ENCODE peak calls at places on chromosomes 13 and 19, in four cellular contexts. One of them, this sample, is unnamed.

GRCh38 chr19:30340724-30341595 is 31.2 kb upstream of the ZNF536 start:
- DNase-seq in HepG2: no peak
- DNase-seq in K562: no peak
- DNase-seq in GM12878: no peak
- DNase-seq in this sample: no peak

GRCh38 chr13:78630509-78630908 is 27.2 kb upstream of the POU4F1 start:
- DNase-seq in GM12878: no peak
- DNase-seq in K562: no peak
- DNase-seq in HepG2: no peak
- DNase-seq in this sample: no peak

GRCh38 chr19:16654151-16654550 is 5.8 kb downstream of the SMIM7 start:
- DNase-seq in K562: no peak
- DNase-seq in GM12878: no peak
- DNase-seq in HepG2: peak
- DNase-seq in this sample: peak

GRCh38 chr13:101916108-101916757 is 463.8 kb downstream of the ITGBL1 start:
- DNase-seq in GM12878: no peak
- DNase-seq in HepG2: no peak
- DNase-seq in K562: peak
- DNase-seq in this sample: peak

GRCh38 chr13:23554000-23554399 is 16.2 kb upstream of the TNFRSF19 start:
- DNase-seq in K562: no peak
- DNase-seq in HepG2: no peak
- DNase-seq in GM12878: no peak
- DNase-seq in this sample: no peak

GRCh38 chr19:42657551-42657950 is 62.8 kb upstream of the CEACAM8 start:
- DNase-seq in GM12878: no peak
- DNase-seq in K562: no peak
- DNase-seq in HepG2: no peak
- DNase-seq in this sample: no peak

GRCh38 chr13:95564091-95564490 is 11.6 kb downstream of the CLDN10 start:
- DNase-seq in HepG2: no peak
- DNase-seq in K562: no peak
- DNase-seq in GM12878: no peak
- DNase-seq in this sample: no peak

GRCh38 chr19:57664269-57665127 is 4.2 kb upstream of the ZSCAN4 start:
- DNase-seq in K562: peak
- DNase-seq in HepG2: peak
- DNase-seq in GM12878: no peak
- DNase-seq in this sample: peak

GRCh38 chr19:8654591-8655339 is 24.3 kb downstream of the NFILZ start:
- DNase-seq in K562: peak
- DNase-seq in GM12878: no peak
- DNase-seq in HepG2: no peak
- DNase-seq in this sample: peak

GRCh38 chr13:30529085-30529815 is 63.5 kb upstream of the HMGB1 start:
- DNase-seq in HepG2: no peak
- DNase-seq in K562: no peak
- DNase-seq in GM12878: peak
- DNase-seq in this sample: no peak

GRCh38 chr19:9883231-9883758 is 48.2 kb downstream of the PIN1 start:
- DNase-seq in HepG2: no peak
- DNase-seq in GM12878: no peak
- DNase-seq in K562: no peak
- DNase-seq in this sample: peak

GRCh38 chr19:902446-903226 is 9.4 kb downstream of the RNU6-9 start:
- DNase-seq in GM12878: no peak
- DNase-seq in K562: no peak
- DNase-seq in HepG2: no peak
- DNase-seq in this sample: no peak

GRCh38 chr19:4066176-4066606 is 508 bp downstream of the ZBTB7A start:
- DNase-seq in GM12878: no peak
- DNase-seq in K562: no peak
- DNase-seq in HepG2: no peak
- DNase-seq in this sample: no peak

GRCh38 chr19:6267552-6268381 is 12.0 kb downstream of the MLLT1 start:
- DNase-seq in HepG2: no peak
- DNase-seq in K562: no peak
- DNase-seq in GM12878: no peak
- DNase-seq in this sample: no peak

GRCh38 chr13:30607908-30608307 is 9.8 kb upstream of the USPL1 start:
- DNase-seq in K562: no peak
- DNase-seq in GM12878: peak
- DNase-seq in HepG2: no peak
- DNase-seq in this sample: no peak

GRCh38 chr13:105466376-105466775 is 1069.1 kb downstream of the EFNB2 start:
- DNase-seq in GM12878: no peak
- DNase-seq in K562: no peak
- DNase-seq in HepG2: no peak
- DNase-seq in this sample: no peak

GRCh38 chr19:7149956-7150705 is 80.6 kb downstream of the ZNF557 start:
- DNase-seq in GM12878: no peak
- DNase-seq in HepG2: no peak
- DNase-seq in K562: no peak
- DNase-seq in this sample: peak

GRCh38 chr19:12985049-12985776 is 10.1 kb upstream of the NFIX start:
- DNase-seq in GM12878: no peak
- DNase-seq in HepG2: peak
- DNase-seq in K562: peak
- DNase-seq in this sample: no peak

GRCh38 chr19:406121-406711 is 2.7 kb downstream of the C2CD4C start:
- DNase-seq in HepG2: no peak
- DNase-seq in GM12878: no peak
- DNase-seq in K562: no peak
- DNase-seq in this sample: no peak

GRCh38 chr19:17948967-17949930 is 16.4 kb downstream of the CCDC124 start:
- DNase-seq in HepG2: no peak
- DNase-seq in K562: no peak
- DNase-seq in GM12878: no peak
- DNase-seq in this sample: no peak

GRCh38 chr19:49363265-49364082 is at the start of gene DKKL1:
- DNase-seq in GM12878: peak
- DNase-seq in HepG2: peak
- DNase-seq in K562: peak
- DNase-seq in this sample: peak

GRCh38 chr19:40191836-40192646 is 815 bp downstream of the MAP3K10 start:
- DNase-seq in HepG2: no peak
- DNase-seq in K562: peak
- DNase-seq in GM12878: no peak
- DNase-seq in this sample: peak

GRCh38 chr19:18439025-18439909 is 1.3 kb upstream of the ISYNA1 start:
- DNase-seq in K562: peak
- DNase-seq in HepG2: peak
- DNase-seq in GM12878: no peak
- DNase-seq in this sample: peak

GRCh38 chr13:73933795-73934194 is 200.4 kb downstream of the KLF12 start:
- DNase-seq in K562: no peak
- DNase-seq in GM12878: no peak
- DNase-seq in HepG2: no peak
- DNase-seq in this sample: no peak
- H3K4me2 ChIP-seq in K562: no peak
- H3K4me2 ChIP-seq in GM12878: no peak
- H3K4me2 ChIP-seq in HepG2: no peak
- H3K4me2 ChIP-seq in this sample: no peak

DNA sequence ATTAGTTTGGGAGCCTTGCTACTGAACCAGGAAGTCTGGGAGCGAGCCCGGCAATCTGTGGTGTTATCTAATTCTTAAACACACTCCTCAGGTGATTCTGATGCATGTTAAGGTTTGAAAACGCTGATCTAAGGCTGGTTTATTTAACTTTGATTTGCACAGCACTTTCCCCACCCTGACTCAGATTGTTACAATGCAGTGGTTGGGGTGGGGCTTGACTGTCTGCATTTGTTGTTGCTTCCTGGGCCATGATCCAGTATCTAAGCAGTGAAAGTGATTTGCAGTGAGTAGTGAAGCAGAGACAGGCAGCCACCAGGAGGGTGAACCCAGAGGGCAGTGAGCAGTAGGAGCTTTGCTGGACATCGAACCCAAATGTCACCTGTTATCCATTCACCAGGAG is 81.6 kb upstream of the ARGLU1 start:
- DNase-seq in GM12878: no peak
- DNase-seq in HepG2: no peak
- DNase-seq in K562: no peak
- DNase-seq in this sample: no peak
- TF ChIP-seq CREB1 in GM12878: no peak
- TF ChIP-seq CREB1 in HepG2: no peak
- TF ChIP-seq CREB1 in K562: no peak
- TF ChIP-seq CREB1 in this sample: no peak

DNA sequence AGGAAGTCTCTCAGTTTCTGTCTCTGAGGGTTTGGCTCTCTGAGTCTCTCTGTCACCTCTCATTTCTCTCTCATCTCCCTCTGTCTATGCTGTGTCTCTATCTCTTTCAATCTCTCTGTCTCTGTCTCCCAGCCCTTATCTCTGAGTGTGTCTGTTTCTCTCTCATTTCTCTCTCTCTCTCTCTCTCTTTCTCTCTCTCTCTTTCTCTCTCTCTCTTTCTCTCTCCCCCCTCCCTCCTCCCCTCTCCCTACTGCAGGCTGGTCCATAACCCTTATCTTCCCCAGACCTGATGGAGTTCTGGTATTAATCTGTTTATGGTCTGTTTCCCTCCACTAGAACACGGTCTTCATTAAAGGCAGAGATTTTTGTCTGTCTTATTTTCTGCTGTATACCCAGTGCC is 1.3 kb upstream of the PVR start:
- DNase-seq in K562: no peak
- DNase-seq in HepG2: no peak
- DNase-seq in GM12878: no peak
- DNase-seq in this sample: no peak
- H3K4me2 ChIP-seq in K562: no peak
- H3K4me2 ChIP-seq in HepG2: no peak
- H3K4me2 ChIP-seq in GM12878: no peak
- H3K4me2 ChIP-seq in this sample: no peak

GRCh38 chr13:112828082-112828699 is 138.4 kb downstream of the ATP11A start:
- DNase-seq in GM12878: no peak
- DNase-seq in HepG2: no peak
- DNase-seq in K562: no peak
- DNase-seq in this sample: peak
- TF ChIP-seq CREB1 in GM12878: no peak
- TF ChIP-seq CREB1 in HepG2: no peak
- TF ChIP-seq CREB1 in K562: no peak
- TF ChIP-seq CREB1 in this sample: no peak

DNA sequence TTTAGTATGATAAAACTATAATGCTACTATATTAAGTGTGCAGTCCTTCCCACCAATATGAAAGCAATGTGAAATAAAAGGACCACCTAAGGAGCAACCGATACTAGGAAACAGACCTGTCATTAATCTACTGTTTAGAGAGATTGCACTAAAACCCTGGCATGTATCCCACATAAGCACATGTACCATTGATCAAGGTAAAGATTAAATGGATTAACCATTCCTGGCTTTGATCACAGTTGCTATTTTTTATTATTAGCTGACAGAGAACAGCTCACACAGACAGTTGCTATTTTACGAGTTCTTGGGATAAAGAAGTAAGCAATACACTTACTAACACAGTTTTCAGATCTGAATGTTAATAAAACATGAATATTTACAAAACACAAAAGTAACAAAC is 57.7 kb upstream of the ZDHHC20 start:
- DNase-seq in HepG2: no peak
- DNase-seq in GM12878: no peak
- DNase-seq in K562: no peak
- DNase-seq in this sample: no peak
- H3K4me2 ChIP-seq in HepG2: no peak
- H3K4me2 ChIP-seq in GM12878: no peak
- H3K4me2 ChIP-seq in K562: no peak
- H3K4me2 ChIP-seq in this sample: no peak

GRCh38 chr13:41455725-41456419 is 1.5 kb upstream of the RGCC start:
- DNase-seq in GM12878: no peak
- DNase-seq in HepG2: no peak
- DNase-seq in K562: no peak
- DNase-seq in this sample: peak
- TF ChIP-seq CREB1 in GM12878: no peak
- TF ChIP-seq CREB1 in HepG2: no peak
- TF ChIP-seq CREB1 in K562: no peak
- TF ChIP-seq CREB1 in this sample: no peak

GRCh38 chr13:97600438-97601080 is 166.6 kb downstream of the RAP2A start:
- DNase-seq in K562: no peak
- DNase-seq in GM12878: no peak
- DNase-seq in HepG2: peak
- DNase-seq in this sample: no peak
- H3K4me2 ChIP-seq in K562: no peak
- H3K4me2 ChIP-seq in GM12878: no peak
- H3K4me2 ChIP-seq in HepG2: no peak
- H3K4me2 ChIP-seq in this sample: no peak

GRCh38 chr13:75016225-75016624 is 465.7 kb downstream of the TBC1D4 start:
- DNase-seq in GM12878: no peak
- DNase-seq in HepG2: no peak
- DNase-seq in K562: no peak
- DNase-seq in this sample: no peak

DNA sequence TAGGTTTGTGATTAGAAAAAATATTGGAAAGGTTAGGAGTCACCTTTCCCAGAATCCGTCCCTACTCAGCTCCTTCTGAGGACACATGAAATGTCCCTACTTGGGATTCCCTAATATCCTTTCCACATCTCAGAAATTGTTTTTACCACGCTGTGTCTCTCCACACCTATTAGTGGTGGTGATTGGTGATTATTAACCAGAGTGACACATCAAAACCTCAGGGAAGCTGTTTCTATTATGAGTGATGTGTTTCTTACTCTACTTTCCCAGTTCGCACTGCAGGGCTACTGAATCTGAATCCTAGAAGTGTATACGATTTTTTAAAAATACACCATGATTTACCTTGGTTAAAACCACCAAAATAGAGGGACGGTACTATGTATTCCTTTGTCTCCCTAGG is 460.8 kb downstream of the TBC1D4 start:
- DNase-seq in K562: no peak
- DNase-seq in GM12878: no peak
- DNase-seq in HepG2: no peak
- DNase-seq in this sample: no peak
- TF ChIP-seq CREB1 in K562: no peak
- TF ChIP-seq CREB1 in GM12878: no peak
- TF ChIP-seq CREB1 in HepG2: no peak
- TF ChIP-seq CREB1 in this sample: no peak